ENCODE peak calls at places on chromosomes 4 and X, in four cellular contexts. One of them, this sample, is unnamed.

GRCh38 chr4:88467392-88467791 is 10.5 kb downstream of the HERC5 start:
- DNase-seq in lung microvascular endothelial cell: no peak
- DNase-seq in GM10248: no peak
- DNase-seq in RPMI7951: no peak
- DNase-seq in this sample: no peak

GRCh38 chr4:103010827-103011226 is 8.7 kb downstream of the SLC9B1 start:
- DNase-seq in GM10248: no peak
- DNase-seq in RPMI7951: no peak
- DNase-seq in lung microvascular endothelial cell: no peak
- DNase-seq in this sample: no peak

GRCh38 chr4:179671609-179672008 is 2229.4 kb upstream of the AGA start:
- DNase-seq in RPMI7951: no peak
- DNase-seq in lung microvascular endothelial cell: no peak
- DNase-seq in GM10248: no peak
- DNase-seq in this sample: no peak

GRCh38 chrX:27775984-27776383 is 31.8 kb upstream of the MAGEB10 start:
- DNase-seq in RPMI7951: no peak
- DNase-seq in lung microvascular endothelial cell: no peak
- DNase-seq in GM10248: no peak
- DNase-seq in this sample: no peak

GRCh38 chrX:103879339-103879738 is 47.3 kb upstream of the RAB9B start:
- DNase-seq in lung microvascular endothelial cell: no peak
- DNase-seq in RPMI7951: peak; percentile 20
- DNase-seq in GM10248: no peak
- DNase-seq in this sample: no peak

GRCh38 chrX:15971696-15972095 is 117.1 kb upstream of the AP1S2 start:
- DNase-seq in RPMI7951: no peak
- DNase-seq in lung microvascular endothelial cell: no peak
- DNase-seq in GM10248: no peak
- DNase-seq in this sample: no peak

GRCh38 chrX:9677098-9677739 is 88.4 kb downstream of the GPR143 start:
- DNase-seq in lung microvascular endothelial cell: peak; percentile 86
- DNase-seq in RPMI7951: peak; percentile 75
- DNase-seq in GM10248: peak; percentile 72
- DNase-seq in this sample: no peak

GRCh38 chrX:19870206-19870605 is 17.2 kb downstream of the SH3KBP1 start:
- DNase-seq in GM10248: no peak
- DNase-seq in RPMI7951: no peak
- DNase-seq in lung microvascular endothelial cell: no peak
- DNase-seq in this sample: no peak

GRCh38 chr4:40301592-40301991 is 33.5 kb upstream of the CHRNA9 start:
- DNase-seq in lung microvascular endothelial cell: no peak
- DNase-seq in RPMI7951: no peak
- DNase-seq in GM10248: peak; percentile 63
- DNase-seq in this sample: no peak

GRCh38 chrX:281166-281999 is at the start of gene PLCXD1:
- DNase-seq in lung microvascular endothelial cell: no peak
- DNase-seq in RPMI7951: no peak
- DNase-seq in GM10248: peak; percentile 72
- DNase-seq in this sample: peak; percentile 72

This sample was measured in NT2/D1.